ENCODE peak calls at places on chromosomes 7 and 10, in ten cellular contexts. One of them, this sample, is unnamed.

GRCh38 chr7:113768256-113768847 is 150.5 kb downstream of the PPP1R3A start:
- DNase-seq in AG10803: no peak
- DNase-seq in A549: no peak
- DNase-seq in fibroblast of pulmonary artery: no peak
- DNase-seq in HFF-Myc: no peak
- DNase-seq in trophoblast cell: no peak
- DNase-seq in OCI-LY7: no peak
- DNase-seq in NT2/D1: no peak
- DNase-seq in small intestine: peak
- DNase-seq in naive thymus-derived CD4-positive, alpha-beta T cell: no peak
- DNase-seq in this sample: no peak

GRCh38 chr10:4344544-4344994 is 481.4 kb upstream of the AKR1E2 start:
- DNase-seq in OCI-LY7: no peak
- DNase-seq in small intestine: no peak
- DNase-seq in naive thymus-derived CD4-positive, alpha-beta T cell: no peak
- DNase-seq in HFF-Myc: peak
- DNase-seq in A549: peak
- DNase-seq in AG10803: peak
- DNase-seq in fibroblast of pulmonary artery: peak
- DNase-seq in trophoblast cell: peak
- DNase-seq in NT2/D1: peak
- DNase-seq in this sample: no peak

GRCh38 chr7:637826-638225 is 88.7 kb upstream of the DNAAF5 start:
- DNase-seq in NT2/D1: no peak
- DNase-seq in AG10803: no peak
- DNase-seq in OCI-LY7: no peak
- DNase-seq in naive thymus-derived CD4-positive, alpha-beta T cell: no peak
- DNase-seq in small intestine: no peak
- DNase-seq in fibroblast of pulmonary artery: no peak
- DNase-seq in A549: no peak
- DNase-seq in HFF-Myc: no peak
- DNase-seq in trophoblast cell: no peak
- DNase-seq in this sample: no peak

GRCh38 chr10:7956508-7956907 is 98.0 kb upstream of the GATA3 start:
- DNase-seq in trophoblast cell: no peak
- DNase-seq in OCI-LY7: peak
- DNase-seq in small intestine: no peak
- DNase-seq in HFF-Myc: no peak
- DNase-seq in NT2/D1: no peak
- DNase-seq in AG10803: peak
- DNase-seq in naive thymus-derived CD4-positive, alpha-beta T cell: no peak
- DNase-seq in fibroblast of pulmonary artery: peak
- DNase-seq in A549: no peak
- DNase-seq in this sample: peak

GRCh38 chr10:66844176-66844947 is 81.5 kb upstream of the LRRTM3 start:
- DNase-seq in small intestine: peak
- DNase-seq in OCI-LY7: no peak
- DNase-seq in NT2/D1: no peak
- DNase-seq in trophoblast cell: no peak
- DNase-seq in naive thymus-derived CD4-positive, alpha-beta T cell: no peak
- DNase-seq in HFF-Myc: no peak
- DNase-seq in AG10803: no peak
- DNase-seq in A549: no peak
- DNase-seq in fibroblast of pulmonary artery: peak
- DNase-seq in this sample: no peak

GRCh38 chr10:79938728-79939380 is 10.1 kb downstream of the SFTPD start:
- DNase-seq in AG10803: no peak
- DNase-seq in trophoblast cell: peak
- DNase-seq in HFF-Myc: no peak
- DNase-seq in naive thymus-derived CD4-positive, alpha-beta T cell: peak
- DNase-seq in fibroblast of pulmonary artery: no peak
- DNase-seq in A549: no peak
- DNase-seq in OCI-LY7: peak
- DNase-seq in small intestine: no peak
- DNase-seq in NT2/D1: no peak
- DNase-seq in this sample: no peak

GRCh38 chr7:31850601-31851000 is 163.6 kb downstream of the PPP1R17 start:
- DNase-seq in A549: no peak
- DNase-seq in HFF-Myc: no peak
- DNase-seq in OCI-LY7: no peak
- DNase-seq in small intestine: no peak
- DNase-seq in fibroblast of pulmonary artery: no peak
- DNase-seq in naive thymus-derived CD4-positive, alpha-beta T cell: no peak
- DNase-seq in AG10803: no peak
- DNase-seq in trophoblast cell: no peak
- DNase-seq in NT2/D1: no peak
- DNase-seq in this sample: no peak

GRCh38 chr7:51430480-51431086 is 114.0 kb upstream of the COBL start:
- DNase-seq in OCI-LY7: peak
- DNase-seq in HFF-Myc: peak
- DNase-seq in small intestine: peak
- DNase-seq in A549: peak
- DNase-seq in trophoblast cell: peak
- DNase-seq in AG10803: peak
- DNase-seq in NT2/D1: peak
- DNase-seq in naive thymus-derived CD4-positive, alpha-beta T cell: no peak
- DNase-seq in fibroblast of pulmonary artery: peak
- DNase-seq in this sample: peak

GRCh38 chr7:3294432-3295100 is 6.5 kb upstream of the SDK1 start:
- DNase-seq in NT2/D1: no peak
- DNase-seq in HFF-Myc: no peak
- DNase-seq in naive thymus-derived CD4-positive, alpha-beta T cell: no peak
- DNase-seq in fibroblast of pulmonary artery: no peak
- DNase-seq in A549: no peak
- DNase-seq in OCI-LY7: no peak
- DNase-seq in trophoblast cell: no peak
- DNase-seq in AG10803: no peak
- DNase-seq in small intestine: peak
- DNase-seq in this sample: no peak

GRCh38 chr7:121279822-121280221 is 49.0 kb upstream of the WNT16 start:
- DNase-seq in trophoblast cell: no peak
- DNase-seq in fibroblast of pulmonary artery: no peak
- DNase-seq in small intestine: no peak
- DNase-seq in NT2/D1: no peak
- DNase-seq in OCI-LY7: no peak
- DNase-seq in naive thymus-derived CD4-positive, alpha-beta T cell: no peak
- DNase-seq in AG10803: no peak
- DNase-seq in A549: no peak
- DNase-seq in HFF-Myc: no peak
- DNase-seq in this sample: no peak

GRCh38 chr10:92760609-92761008 is 70.9 kb downstream of the HHEX start:
- DNase-seq in A549: no peak
- DNase-seq in AG10803: peak
- DNase-seq in trophoblast cell: no peak
- DNase-seq in naive thymus-derived CD4-positive, alpha-beta T cell: no peak
- DNase-seq in NT2/D1: no peak
- DNase-seq in OCI-LY7: peak
- DNase-seq in HFF-Myc: peak
- DNase-seq in small intestine: no peak
- DNase-seq in fibroblast of pulmonary artery: peak
- DNase-seq in this sample: peak

GRCh38 chr10:59905066-59905734 is 1.2 kb downstream of the CCDC6 start:
- DNase-seq in small intestine: peak
- DNase-seq in OCI-LY7: peak
- DNase-seq in naive thymus-derived CD4-positive, alpha-beta T cell: no peak
- DNase-seq in NT2/D1: no peak
- DNase-seq in A549: no peak
- DNase-seq in trophoblast cell: no peak
- DNase-seq in HFF-Myc: no peak
- DNase-seq in AG10803: no peak
- DNase-seq in fibroblast of pulmonary artery: peak
- DNase-seq in this sample: peak

GRCh38 chr10:120689766-120690539 is 161.2 kb upstream of the WDR11 start:
- DNase-seq in NT2/D1: no peak
- DNase-seq in A549: no peak
- DNase-seq in AG10803: peak
- DNase-seq in naive thymus-derived CD4-positive, alpha-beta T cell: no peak
- DNase-seq in fibroblast of pulmonary artery: no peak
- DNase-seq in OCI-LY7: no peak
- DNase-seq in trophoblast cell: no peak
- DNase-seq in small intestine: no peak
- DNase-seq in HFF-Myc: no peak
- DNase-seq in this sample: no peak

GRCh38 chr7:28156401-28156800 is 24.2 kb downstream of the JAZF1 start:
- DNase-seq in fibroblast of pulmonary artery: no peak
- DNase-seq in HFF-Myc: no peak
- DNase-seq in naive thymus-derived CD4-positive, alpha-beta T cell: no peak
- DNase-seq in OCI-LY7: no peak
- DNase-seq in AG10803: no peak
- DNase-seq in NT2/D1: no peak
- DNase-seq in small intestine: no peak
- DNase-seq in trophoblast cell: no peak
- DNase-seq in A549: no peak
- DNase-seq in this sample: no peak

GRCh38 chr7:33789871-33790270 is 115.5 kb upstream of the BMPER start:
- DNase-seq in HFF-Myc: no peak
- DNase-seq in A549: no peak
- DNase-seq in fibroblast of pulmonary artery: peak
- DNase-seq in OCI-LY7: no peak
- DNase-seq in AG10803: no peak
- DNase-seq in naive thymus-derived CD4-positive, alpha-beta T cell: no peak
- DNase-seq in trophoblast cell: no peak
- DNase-seq in small intestine: no peak
- DNase-seq in NT2/D1: no peak
- DNase-seq in this sample: no peak

GRCh38 chr7:66281678-66282593 is 76.8 kb downstream of the TPST1 start:
- DNase-seq in NT2/D1: no peak
- DNase-seq in A549: no peak
- DNase-seq in AG10803: peak
- DNase-seq in HFF-Myc: peak
- DNase-seq in OCI-LY7: no peak
- DNase-seq in fibroblast of pulmonary artery: peak
- DNase-seq in trophoblast cell: no peak
- DNase-seq in small intestine: no peak
- DNase-seq in naive thymus-derived CD4-positive, alpha-beta T cell: no peak
- DNase-seq in this sample: no peak

GRCh38 chr10:112755446-112756117 is 194.5 kb upstream of the TCF7L2 start:
- DNase-seq in A549: no peak
- DNase-seq in NT2/D1: no peak
- DNase-seq in small intestine: peak
- DNase-seq in trophoblast cell: no peak
- DNase-seq in AG10803: no peak
- DNase-seq in fibroblast of pulmonary artery: no peak
- DNase-seq in OCI-LY7: no peak
- DNase-seq in naive thymus-derived CD4-positive, alpha-beta T cell: no peak
- DNase-seq in HFF-Myc: no peak
- DNase-seq in this sample: no peak

DNA sequence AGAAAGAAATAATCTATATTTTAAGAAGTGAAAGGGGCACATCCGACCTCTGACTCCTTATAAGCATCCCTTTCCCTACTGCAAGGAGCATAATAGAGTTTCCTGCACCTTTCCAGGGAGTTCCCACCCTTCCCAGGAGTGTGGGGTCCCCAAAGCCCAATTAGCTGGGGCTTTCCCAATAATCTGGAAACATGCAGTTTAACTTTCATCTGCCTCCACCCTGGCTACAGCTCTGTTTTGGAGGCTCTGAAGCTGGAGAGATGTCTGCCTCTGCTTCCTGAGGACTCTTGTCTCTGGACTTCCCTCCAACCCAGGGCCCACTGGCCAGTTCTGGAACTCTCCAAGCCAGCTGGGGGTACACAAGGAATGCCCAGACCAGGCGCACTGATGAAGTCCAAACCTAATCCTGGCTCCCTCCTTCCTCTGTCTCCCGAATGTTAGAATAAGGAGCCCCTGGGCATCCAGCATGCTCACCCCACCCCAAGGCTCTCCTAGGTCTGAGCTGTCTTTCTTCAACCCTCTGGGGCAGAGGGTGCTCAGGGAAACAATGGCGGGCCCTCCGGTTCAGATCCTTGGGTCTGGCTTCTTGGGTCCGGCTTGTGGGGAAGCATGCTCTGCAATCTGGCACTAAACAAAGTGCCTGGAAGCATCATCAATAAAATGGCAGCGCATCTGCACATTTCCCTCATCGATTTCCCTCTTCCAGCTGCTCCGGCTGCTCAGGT is 13.4 kb downstream of the HOXA4 start:
- DNase-seq in HFF-Myc: no peak
- DNase-seq in small intestine: no peak
- DNase-seq in A549: no peak
- DNase-seq in fibroblast of pulmonary artery: no peak
- DNase-seq in OCI-LY7: no peak
- DNase-seq in AG10803: no peak
- DNase-seq in NT2/D1: no peak
- DNase-seq in naive thymus-derived CD4-positive, alpha-beta T cell: no peak
- DNase-seq in trophoblast cell: no peak
- DNase-seq in this sample: no peak
- H3K4me3 ChIP-seq in HFF-Myc: no peak
- H3K4me3 ChIP-seq in small intestine: no peak
- H3K4me3 ChIP-seq in A549: peak
- H3K4me3 ChIP-seq in fibroblast of pulmonary artery: peak
- H3K4me3 ChIP-seq in OCI-LY7: no peak
- H3K4me3 ChIP-seq in AG10803: no peak
- H3K4me3 ChIP-seq in NT2/D1: no peak
- H3K4me3 ChIP-seq in naive thymus-derived CD4-positive, alpha-beta T cell: no peak
- H3K4me3 ChIP-seq in trophoblast cell: no peak
- H3K4me3 ChIP-seq in this sample: no peak

GRCh38 chr7:87474533-87475358 is 734 bp downstream of the ABCB4 start:
- DNase-seq in A549: no peak
- DNase-seq in NT2/D1: no peak
- DNase-seq in AG10803: peak
- DNase-seq in OCI-LY7: peak
- DNase-seq in fibroblast of pulmonary artery: no peak
- DNase-seq in small intestine: peak
- DNase-seq in naive thymus-derived CD4-positive, alpha-beta T cell: no peak
- DNase-seq in trophoblast cell: no peak
- DNase-seq in HFF-Myc: no peak
- DNase-seq in this sample: no peak
- H3K4me3 ChIP-seq in A549: peak
- H3K4me3 ChIP-seq in NT2/D1: peak
- H3K4me3 ChIP-seq in AG10803: peak
- H3K4me3 ChIP-seq in OCI-LY7: peak
- H3K4me3 ChIP-seq in fibroblast of pulmonary artery: peak
- H3K4me3 ChIP-seq in small intestine: peak
- H3K4me3 ChIP-seq in naive thymus-derived CD4-positive, alpha-beta T cell: no peak
- H3K4me3 ChIP-seq in trophoblast cell: peak
- H3K4me3 ChIP-seq in HFF-Myc: peak
- H3K4me3 ChIP-seq in this sample: no peak

GRCh38 chr10:18140149-18140956 is at the start of gene CACNB2:
- DNase-seq in naive thymus-derived CD4-positive, alpha-beta T cell: no peak
- DNase-seq in HFF-Myc: no peak
- DNase-seq in AG10803: peak
- DNase-seq in fibroblast of pulmonary artery: peak
- DNase-seq in A549: no peak
- DNase-seq in trophoblast cell: no peak
- DNase-seq in small intestine: peak
- DNase-seq in OCI-LY7: no peak
- DNase-seq in NT2/D1: no peak
- DNase-seq in this sample: no peak
- H3K4me3 ChIP-seq in naive thymus-derived CD4-positive, alpha-beta T cell: no peak
- H3K4me3 ChIP-seq in HFF-Myc: peak
- H3K4me3 ChIP-seq in AG10803: peak
- H3K4me3 ChIP-seq in fibroblast of pulmonary artery: peak
- H3K4me3 ChIP-seq in A549: peak
- H3K4me3 ChIP-seq in trophoblast cell: peak
- H3K4me3 ChIP-seq in small intestine: peak
- H3K4me3 ChIP-seq in OCI-LY7: no peak
- H3K4me3 ChIP-seq in NT2/D1: peak
- H3K4me3 ChIP-seq in this sample: no peak

DNA sequence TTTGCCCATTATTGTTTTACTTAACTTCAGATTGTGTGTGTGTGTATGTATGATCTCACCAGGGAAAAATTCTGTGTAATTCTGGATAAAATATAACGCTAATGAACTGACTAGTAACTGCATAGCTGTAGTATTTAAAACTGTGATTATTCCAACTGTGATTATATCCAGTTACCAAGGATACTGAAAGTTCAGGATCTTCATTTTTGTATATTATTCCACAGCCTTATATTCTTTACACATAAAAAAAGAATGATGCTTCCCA is 2.9 kb downstream of the TWIST1 start:
- DNase-seq in NT2/D1: no peak
- DNase-seq in small intestine: no peak
- DNase-seq in OCI-LY7: no peak
- DNase-seq in fibroblast of pulmonary artery: peak
- DNase-seq in trophoblast cell: no peak
- DNase-seq in AG10803: no peak
- DNase-seq in naive thymus-derived CD4-positive, alpha-beta T cell: no peak
- DNase-seq in A549: no peak
- DNase-seq in HFF-Myc: no peak
- DNase-seq in this sample: no peak
- H3K4me3 ChIP-seq in NT2/D1: no peak
- H3K4me3 ChIP-seq in small intestine: no peak
- H3K4me3 ChIP-seq in OCI-LY7: no peak
- H3K4me3 ChIP-seq in fibroblast of pulmonary artery: peak
- H3K4me3 ChIP-seq in trophoblast cell: no peak
- H3K4me3 ChIP-seq in AG10803: peak
- H3K4me3 ChIP-seq in naive thymus-derived CD4-positive, alpha-beta T cell: no peak
- H3K4me3 ChIP-seq in A549: no peak
- H3K4me3 ChIP-seq in HFF-Myc: peak
- H3K4me3 ChIP-seq in this sample: no peak